ENCODE peak calls at places on chromosomes 4 and X, in nine cellular contexts. S is dorsolateral prefrontal cortex, Y is left ventricle myocardium inferior, W is PC-9, E is foreskin fibroblast, D is cardiac fibroblast, Z is uterus, J is GM12865, U is lung. K is an unnamed sample.

GRCh38 chr4:21012851-21013331 is 312.6 kb downstream of the PACRGL start:
- DNase-seq in Z (no peak), J (no peak), S (no peak), E (peak; percentile 27), W (no peak), U (no peak), Y (no peak), D (peak; percentile 1), K (no peak)

GRCh38 chr4:4627906-4628305 is 86.1 kb upstream of the STX18 start:
- DNase-seq in E (no peak), D (no peak), W (no peak), J (no peak), S (no peak), U (no peak), Z (no peak), Y (no peak), K (no peak)

GRCh38 chr4:8115203-8115520 is 43.5 kb downstream of the ABLIM2 start:
- DNase-seq in S (peak; percentile 40), D (no peak), U (no peak), Z (no peak), E (no peak), Y (no peak), W (no peak), J (no peak), K (no peak)

GRCh38 chrX:110003167-110004156 is 548 bp downstream of the TMEM164 start:
- DNase-seq in E (peak; percentile 46), J (peak; percentile 29), W (no peak), U (no peak), Y (peak; percentile 18), D (no peak), Z (peak; percentile 18), S (no peak), K (no peak)

GRCh38 chr4:13325744-13326143 is 158.4 kb downstream of the RAB28 start:
- DNase-seq in Z (no peak), S (no peak), E (no peak), Y (no peak), U (no peak), W (no peak), D (no peak), J (no peak), K (no peak)

GRCh38 chrX:140764401-140764919 is 54.9 kb downstream of the LINC00632 start:
- DNase-seq in J (no peak), U (no peak), E (peak; percentile 69), Z (peak; percentile 21), D (peak; percentile 61), S (no peak), W (no peak), Y (no peak), K (no peak)

GRCh38 chr4:143381171-143382118 is 44.8 kb downstream of the GAB1 start:
- DNase-seq in E (peak; percentile 89), J (peak; percentile 54), D (peak; percentile 94), U (peak; percentile 61), Z (peak; percentile 85), W (no peak), Y (peak; percentile 89), S (peak; percentile 80), K (no peak)

GRCh38 chr4:128256539-128256938 is 31.1 kb downstream of the PGRMC2 start:
- DNase-seq in D (no peak), J (no peak), E (no peak), Z (no peak), W (no peak), Y (no peak), U (no peak), S (no peak), K (no peak)

GRCh38 chrX:123188081-123188480 is 4.0 kb downstream of the GRIA3 start:
- DNase-seq in J (no peak), S (no peak), D (peak; percentile 24), E (peak; percentile 67), W (no peak), Z (no peak), Y (no peak), U (no peak), K (no peak)

GRCh38 chrX:153646620-153647373 is at the start of gene DUSP9:
- DNase-seq in Y (no peak), U (no peak), E (peak; percentile 43), D (peak; percentile 15), S (peak; percentile 35), W (no peak), J (no peak), Z (peak; percentile 13), K (no peak)

GRCh38 chrX:32451954-32452518 is 759.3 kb downstream of the DMD start:
- DNase-seq in Y (no peak), J (no peak), U (no peak), W (no peak), Z (no peak), S (no peak), D (no peak), E (no peak), K (no peak)

GRCh38 chr4:40149960-40150385 is 46.9 kb upstream of the RHOH start:
- DNase-seq in Z (peak; percentile 35), S (no peak), Y (peak; percentile 19), W (peak; percentile 61), E (peak; percentile 82), U (peak; percentile 64), D (peak; percentile 88), J (peak; percentile 91), K (peak; percentile 23)

GRCh38 chrX:39249999-39250398 is 448.7 kb downstream of the MID1IP1 start:
- DNase-seq in W (no peak), D (no peak), Y (no peak), J (no peak), E (no peak), Z (no peak), U (no peak), S (no peak), K (no peak)

GRCh38 chr4:30744957-30745640 is 24.9 kb downstream of the PCDH7 start:
- DNase-seq in E (no peak), U (no peak), S (no peak), D (peak; percentile 67), Z (no peak), J (no peak), Y (no peak), W (no peak), K (no peak)

GRCh38 chr4:175054980-175055379 is 136.8 kb downstream of the ADAM29 start:
- DNase-seq in W (no peak), S (no peak), J (peak; percentile 52), D (no peak), Z (no peak), E (no peak), U (no peak), Y (no peak), K (no peak)

GRCh38 chrX:148135738-148136137 is 154.6 kb downstream of the FMR1NB start:
- DNase-seq in E (no peak), Y (no peak), D (peak; percentile 37), J (no peak), Z (no peak), U (no peak), S (no peak), W (no peak), K (no peak)

GRCh38 chr4:73836373-73837269 is at the start of gene CXCL6:
- DNase-seq in S (no peak), W (no peak), J (no peak), D (peak; percentile 81), Z (no peak), Y (peak; percentile 30), U (no peak), E (peak; percentile 66), K (no peak)

GRCh38 chr4:124060261-124060918 is 652.1 kb downstream of the ANKRD50 start:
- DNase-seq in U (peak; percentile 36), Z (peak; percentile 55), W (peak; percentile 42), Y (peak; percentile 34), D (peak; percentile 93), J (peak; percentile 32), E (peak; percentile 66), S (no peak), K (no peak)

GRCh38 chrX:12962041-12962504 is 12.8 kb upstream of the TMSB4X start:
- DNase-seq in Z (no peak), S (no peak), D (no peak), U (no peak), W (no peak), J (no peak), E (no peak), Y (no peak), K (no peak)
- TF ChIP-seq CTCF in Z (no peak), S (no peak), D (no peak), U (no peak), W (no peak), J (no peak), E (no peak), Y (no peak), K (no peak)

DNA sequence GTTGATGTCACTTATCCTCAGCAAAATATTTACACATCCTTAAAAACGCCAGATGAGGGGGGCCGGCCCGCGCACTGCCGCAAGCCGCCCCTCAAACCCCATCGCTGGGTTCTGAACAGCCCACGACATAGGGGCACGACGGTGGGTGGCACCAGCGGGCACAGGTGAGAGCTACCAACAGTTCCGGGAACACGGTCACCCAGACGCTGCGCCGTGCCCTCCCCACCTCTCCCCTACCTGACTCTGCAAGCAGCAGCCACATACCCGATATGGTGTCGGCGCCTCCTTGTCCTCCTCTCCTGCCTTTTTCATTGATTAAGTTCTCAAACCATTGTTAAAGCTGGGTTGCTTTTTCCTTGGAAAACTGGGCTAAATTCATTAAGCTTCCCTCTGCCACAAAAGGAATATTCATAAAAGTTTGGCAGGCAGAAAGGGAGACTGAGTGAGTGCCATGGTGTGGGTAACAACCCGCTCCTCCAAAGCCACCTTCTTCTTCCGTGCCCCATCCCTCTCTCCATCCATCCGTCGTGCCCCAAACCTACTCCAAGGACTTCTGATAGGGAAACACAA is 1.4 kb downstream of the RAI2 start:
- DNase-seq in W (no peak), Z (no peak), Y (no peak), D (no peak), J (no peak), U (no peak), S (no peak), E (no peak), K (no peak)
- H3K4me3 ChIP-seq in W (no peak overlapping the region), Z (peak overlapping the region; percentile 57), Y (peak overlapping the region; percentile 77), D (no peak overlapping the region), J (no peak overlapping the region), U (peak overlapping the region; percentile 49), S (peak overlapping the region; percentile 57), E (no peak overlapping the region), K (no peak overlapping the region)

DNA sequence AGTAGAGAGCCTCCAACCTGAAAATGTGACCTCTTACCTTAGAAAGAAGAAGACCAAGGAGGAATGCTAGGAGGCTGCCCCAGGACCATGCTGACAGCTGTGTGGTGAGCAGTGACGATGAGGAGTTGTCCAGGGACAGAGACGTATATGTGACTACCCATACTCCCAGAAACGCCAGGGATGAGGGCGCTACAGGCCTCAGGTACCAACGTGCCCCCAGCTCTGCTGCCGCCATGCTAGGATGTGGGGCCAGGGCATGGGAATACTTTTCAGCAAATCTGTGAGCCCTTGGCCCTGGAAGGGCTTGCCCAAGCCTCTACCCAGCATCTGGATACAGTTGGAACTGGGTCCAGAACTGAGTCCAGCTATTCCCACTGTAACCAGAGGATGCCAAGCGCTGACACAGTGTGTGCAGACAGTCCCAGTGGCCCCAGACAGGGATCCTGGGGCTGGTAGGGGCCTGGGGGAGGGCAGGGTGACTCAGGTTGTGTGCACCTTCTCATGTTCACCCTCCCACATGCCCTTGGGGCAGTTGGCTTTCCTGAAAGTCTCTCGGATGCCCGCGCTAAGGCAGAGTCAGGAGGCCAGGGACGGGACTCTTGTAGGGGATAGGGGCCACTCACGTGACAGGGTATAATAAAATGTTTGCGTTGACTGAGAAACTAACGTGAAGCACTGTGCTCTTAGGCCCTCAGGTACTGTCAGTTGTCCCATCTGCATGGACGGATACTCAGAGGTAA is 23.9 kb upstream of the FAM193A start:
- DNase-seq in J (no peak), Z (no peak), Y (no peak), W (no peak), D (no peak), U (no peak), S (no peak), E (no peak), K (no peak)
- TF ChIP-seq CTCF in J (no peak), Z (no peak), Y (no peak), W (no peak), D (no peak), U (no peak), S (no peak), E (no peak), K (no peak)

GRCh38 chr4:104424368-104424921 is 70.2 kb downstream of the CXXC4 start:
- DNase-seq in Z (no peak), D (no peak), S (no peak), U (no peak), J (no peak), Y (no peak), E (no peak), W (no peak), K (no peak)
- H3K4me3 ChIP-seq in Z (no peak overlapping the region), D (no peak overlapping the region), S (peak overlapping the region; percentile 66), U (no peak overlapping the region), J (no peak overlapping the region), Y (peak overlapping the region; percentile 66), E (no peak overlapping the region), W (no peak overlapping the region), K (no peak overlapping the region)